ENCODE peak calls at places on chromosomes 5 and 9, in eight cellular contexts. W is astrocyte of the spinal cord, J is left lung, P is transverse colon, G is epithelial cell of esophagus, R is B cell, M is progenitor cell of endocrine pancreas, T is HFFc6. Q is an unnamed sample.

GRCh38 chr9:92746567-92747458 is 17.8 kb downstream of the BICD2 start:
- DNase-seq in W (peak), J (no peak), P (no peak), G (no peak), R (no peak), M (no peak), T (no peak), Q (no peak)

GRCh38 chr9:2725126-2725525 is 7.8 kb downstream of the KCNV2 start:
- DNase-seq in W (no peak), J (no peak), P (no peak), G (no peak), R (no peak), M (no peak), T (no peak), Q (no peak)

GRCh38 chr9:68505681-68506409 is 34.8 kb downstream of the TMEM252 start:
- DNase-seq in W (no peak), J (no peak), P (no peak), G (no peak), R (peak), M (no peak), T (no peak), Q (no peak)

GRCh38 chr9:7117676-7118561 is 360.1 kb downstream of the KDM4C start:
- DNase-seq in W (peak), J (no peak), P (no peak), G (peak), R (no peak), M (no peak), T (peak), Q (peak)

GRCh38 chr5:54517174-54517511 is 416 bp upstream of the SNX18 start:
- DNase-seq in W (no peak), J (no peak), P (peak), G (no peak), R (no peak), M (no peak), T (no peak), Q (no peak)

GRCh38 chr9:21995652-21996275 is 1.2 kb downstream of the CDKN2B-AS1 start:
- DNase-seq in W (peak), J (peak), P (peak), G (peak), R (peak), M (peak), T (no peak), Q (no peak)

GRCh38 chr5:146751781-146752401 is 126.7 kb downstream of the PPP2R2B start:
- DNase-seq in W (no peak), J (no peak), P (peak), G (no peak), R (no peak), M (no peak), T (no peak), Q (no peak)

GRCh38 chr9:14198049-14198448 is 115.9 kb downstream of the NFIB start:
- DNase-seq in W (peak), J (no peak), P (no peak), G (no peak), R (no peak), M (no peak), T (no peak), Q (no peak)

GRCh38 chr5:64773533-64773932 is 4.8 kb downstream of the CWC27 start:
- DNase-seq in W (no peak), J (no peak), P (no peak), G (no peak), R (no peak), M (no peak), T (no peak), Q (no peak)

GRCh38 chr5:158621381-158621780 is 478.3 kb downstream of the EBF1 start:
- DNase-seq in W (no peak), J (no peak), P (no peak), G (no peak), R (no peak), M (no peak), T (no peak), Q (peak)

GRCh38 chr9:15834541-15834940 is 281.7 kb downstream of the CCDC171 start:
- DNase-seq in W (no peak), J (no peak), P (no peak), G (peak), R (no peak), M (no peak), T (no peak), Q (no peak)

GRCh38 chr5:60945760-60946253 is 802 bp downstream of the NDUFAF2 start:
- DNase-seq in W (peak), J (peak), P (no peak), G (peak), R (no peak), M (no peak), T (peak), Q (peak)

GRCh38 chr5:117060099-117060498 is 485.5 kb upstream of the SEMA6A start:
- DNase-seq in W (no peak), J (no peak), P (no peak), G (no peak), R (no peak), M (no peak), T (no peak), Q (no peak)

GRCh38 chr5:133948721-133949120 is 19.7 kb downstream of the C5orf15 start:
- DNase-seq in W (no peak), J (peak), P (no peak), G (no peak), R (no peak), M (no peak), T (no peak), Q (no peak)

GRCh38 chr5:109668668-109669422 is 20.9 kb upstream of the MAN2A1 start:
- DNase-seq in W (no peak), J (no peak), P (no peak), G (no peak), R (no peak), M (no peak), T (no peak), Q (no peak)

GRCh38 chr9:131203438-131204219 is 72.7 kb downstream of the FAM78A start:
- DNase-seq in W (no peak), J (no peak), P (no peak), G (no peak), R (no peak), M (no peak), T (no peak), Q (no peak)

GRCh38 chr9:92393686-92394085 is 10.7 kb downstream of the OGN start:
- DNase-seq in W (no peak), J (no peak), P (no peak), G (no peak), R (no peak), M (no peak), T (no peak), Q (no peak)

GRCh38 chr9:107638496-107638895 is 148.9 kb upstream of the KLF4 start:
- DNase-seq in W (peak), J (no peak), P (no peak), G (no peak), R (peak), M (no peak), T (no peak), Q (no peak)

GRCh38 chr5:16953729-16954128 is 17.6 kb upstream of the MYO10 start:
- DNase-seq in W (no peak), J (no peak), P (no peak), G (no peak), R (no peak), M (no peak), T (no peak), Q (no peak)

GRCh38 chr5:76709762-76710161 is 6.2 kb upstream of the F2R start:
- DNase-seq in W (peak), J (no peak), P (no peak), G (no peak), R (no peak), M (no peak), T (peak), Q (peak)

GRCh38 chr9:8205580-8205979 is 406.0 kb upstream of the DMAC1 start:
- DNase-seq in W (peak), J (no peak), P (no peak), G (no peak), R (no peak), M (no peak), T (no peak), Q (no peak)

GRCh38 chr9:116212986-116213672 is 59.5 kb downstream of the PAPPA start:
- DNase-seq in W (no peak), J (no peak), P (no peak), G (no peak), R (no peak), M (no peak), T (peak), Q (no peak)

GRCh38 chr5:158451203-158451982 is 592.4 kb upstream of the CLINT1 start:
- DNase-seq in W (peak), J (no peak), P (peak), G (no peak), R (no peak), M (no peak), T (peak), Q (peak)

GRCh38 chr5:172175263-172175719 is 12.7 kb downstream of the STK10 start:
- DNase-seq in W (no peak), J (peak), P (peak), G (no peak), R (peak), M (no peak), T (no peak), Q (no peak)

GRCh38 chr9:131410051-131410491 is 16.2 kb downstream of the PRRC2B start:
- DNase-seq in W (peak), J (peak), P (no peak), G (no peak), R (no peak), M (no peak), T (no peak), Q (no peak)

GRCh38 chr5:152063004-152063403 is 138.4 kb upstream of the GLRA1 start:
- DNase-seq in W (no peak), J (no peak), P (no peak), G (no peak), R (no peak), M (no peak), T (no peak), Q (no peak)

GRCh38 chr9:100472725-100473261 is at the start of gene TMEFF1:
- DNase-seq in W (peak), J (peak), P (peak), G (peak), R (peak), M (peak), T (no peak), Q (no peak)

GRCh38 chr9:92975452-92975770 is 28.1 kb downstream of the FGD3 start:
- DNase-seq in W (no peak), J (no peak), P (no peak), G (no peak), R (no peak), M (no peak), T (no peak), Q (no peak)

GRCh38 chr5:73299017-73299630 is 126.1 kb downstream of the TMEM174 start:
- DNase-seq in W (peak), J (no peak), P (no peak), G (peak), R (no peak), M (no peak), T (no peak), Q (no peak)
- TF ChIP-seq CTCF in W (peak), J (no peak), P (no peak), G (no peak), R (no peak), M (peak), T (peak), Q (peak)

GRCh38 chr5:67300321-67300720 is 103.7 kb upstream of the CD180 start:
- DNase-seq in W (no peak), J (no peak), P (no peak), G (no peak), R (no peak), M (no peak), T (no peak), Q (no peak)
- TF ChIP-seq CTCF in W (no peak), J (no peak), P (no peak), G (no peak), R (no peak), M (no peak), T (no peak), Q (no peak)

GRCh38 chr9:105963700-105964099 is 269.4 kb downstream of the TMEM38B start:
- DNase-seq in W (no peak), J (no peak), P (no peak), G (no peak), R (no peak), M (no peak), T (no peak), Q (no peak)

GRCh38 chr9:105959491-105959890 is 265.1 kb downstream of the TMEM38B start:
- DNase-seq in W (no peak), J (no peak), P (no peak), G (no peak), R (no peak), M (no peak), T (no peak), Q (no peak)

GRCh38 chr9:105954517-105954916 is 260.2 kb downstream of the TMEM38B start:
- DNase-seq in W (no peak), J (no peak), P (no peak), G (no peak), R (no peak), M (no peak), T (no peak), Q (no peak)

GRCh38 chr9:105957830-105958229 is 263.5 kb downstream of the TMEM38B start:
- DNase-seq in W (peak), J (no peak), P (no peak), G (peak), R (no peak), M (no peak), T (no peak), Q (no peak)

GRCh38 chr9:105958587-105958986 is 264.2 kb downstream of the TMEM38B start:
- DNase-seq in W (no peak), J (no peak), P (no peak), G (peak), R (no peak), M (no peak), T (no peak), Q (no peak)
- TF ChIP-seq CTCF in W (no peak), J (no peak), P (no peak), G (no peak), R (no peak), M (no peak), T (no peak), Q (no peak)

DNA sequence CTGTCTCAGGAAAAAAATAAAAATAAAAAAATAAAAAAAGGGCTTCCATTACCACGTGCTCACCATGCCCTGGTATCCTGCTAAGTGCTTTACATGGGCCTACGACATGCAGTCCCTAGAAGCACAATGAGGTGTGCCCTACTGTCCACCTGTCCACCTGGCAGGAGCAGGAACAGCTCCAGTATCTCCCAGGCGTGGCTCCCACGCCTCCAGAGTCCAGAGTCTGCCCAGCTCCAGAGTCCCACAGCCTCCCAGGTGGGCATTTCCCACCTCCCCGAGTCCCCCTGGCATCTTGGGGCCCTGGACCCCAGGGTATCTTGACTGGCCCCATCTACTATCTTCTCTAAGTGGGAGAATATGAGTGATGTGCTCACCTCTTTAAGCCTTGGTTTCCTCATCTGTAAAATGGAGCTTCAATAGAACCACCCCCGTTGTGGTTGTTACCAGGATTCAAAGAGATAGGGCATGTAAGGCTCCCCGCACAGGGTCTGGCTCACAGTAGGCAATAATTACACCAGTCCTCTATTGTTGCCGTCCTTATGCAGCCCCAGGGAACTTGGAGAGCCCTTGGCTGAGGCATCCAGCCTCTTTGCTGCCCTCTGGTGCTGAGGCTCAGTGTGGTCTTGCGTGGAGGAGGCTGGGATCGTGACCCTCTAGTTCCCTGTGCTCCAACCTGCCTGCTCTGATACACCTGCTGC is 8.9 kb downstream of the CXCL14 start:
- DNase-seq in W (peak), J (no peak), P (peak), G (peak), R (no peak), M (peak), T (peak), Q (no peak)
- TF ChIP-seq CTCF in W (peak), J (no peak), P (no peak), G (peak), R (no peak), M (peak), T (peak), Q (peak)

GRCh38 chr5:149836451-149837139 is 106.5 kb downstream of the PPARGC1B start:
- DNase-seq in W (no peak), J (no peak), P (no peak), G (no peak), R (no peak), M (no peak), T (no peak), Q (no peak)

GRCh38 chr5:149839761-149840160 is 104.8 kb downstream of the PDE6A start:
- DNase-seq in W (no peak), J (no peak), P (no peak), G (peak), R (no peak), M (no peak), T (no peak), Q (no peak)

GRCh38 chr5:149838881-149839739 is 105.5 kb downstream of the PDE6A start:
- DNase-seq in W (peak), J (no peak), P (no peak), G (peak), R (no peak), M (no peak), T (peak), Q (no peak)

GRCh38 chr5:149840226-149840825 is 104.3 kb downstream of the PDE6A start:
- DNase-seq in W (no peak), J (no peak), P (no peak), G (no peak), R (no peak), M (no peak), T (no peak), Q (no peak)

GRCh38 chr5:149837680-149838269 is 106.8 kb downstream of the PDE6A start:
- DNase-seq in W (peak), J (no peak), P (peak), G (peak), R (no peak), M (peak), T (peak), Q (peak)
- TF ChIP-seq CTCF in W (peak), J (peak), P (peak), G (peak), R (no peak), M (peak), T (peak), Q (peak)

GRCh38 chr5:74640450-74641013 is at the start of gene ENC1:
- DNase-seq in W (peak), J (peak), P (peak), G (peak), R (peak), M (peak), T (peak), Q (no peak)

GRCh38 chr5:74641778-74642542 is 1.4 kb upstream of the ENC1 start:
- DNase-seq in W (peak), J (no peak), P (peak), G (peak), R (peak), M (no peak), T (peak), Q (no peak)

GRCh38 chr5:74641014-74641777 is 668 bp upstream of the ENC1 start:
- DNase-seq in W (peak), J (peak), P (peak), G (peak), R (peak), M (peak), T (peak), Q (no peak)

GRCh38 chr5:74638776-74639537 is 1.6 kb downstream of the ENC1 start:
- DNase-seq in W (peak), J (no peak), P (no peak), G (peak), R (peak), M (no peak), T (peak), Q (no peak)

DNA sequence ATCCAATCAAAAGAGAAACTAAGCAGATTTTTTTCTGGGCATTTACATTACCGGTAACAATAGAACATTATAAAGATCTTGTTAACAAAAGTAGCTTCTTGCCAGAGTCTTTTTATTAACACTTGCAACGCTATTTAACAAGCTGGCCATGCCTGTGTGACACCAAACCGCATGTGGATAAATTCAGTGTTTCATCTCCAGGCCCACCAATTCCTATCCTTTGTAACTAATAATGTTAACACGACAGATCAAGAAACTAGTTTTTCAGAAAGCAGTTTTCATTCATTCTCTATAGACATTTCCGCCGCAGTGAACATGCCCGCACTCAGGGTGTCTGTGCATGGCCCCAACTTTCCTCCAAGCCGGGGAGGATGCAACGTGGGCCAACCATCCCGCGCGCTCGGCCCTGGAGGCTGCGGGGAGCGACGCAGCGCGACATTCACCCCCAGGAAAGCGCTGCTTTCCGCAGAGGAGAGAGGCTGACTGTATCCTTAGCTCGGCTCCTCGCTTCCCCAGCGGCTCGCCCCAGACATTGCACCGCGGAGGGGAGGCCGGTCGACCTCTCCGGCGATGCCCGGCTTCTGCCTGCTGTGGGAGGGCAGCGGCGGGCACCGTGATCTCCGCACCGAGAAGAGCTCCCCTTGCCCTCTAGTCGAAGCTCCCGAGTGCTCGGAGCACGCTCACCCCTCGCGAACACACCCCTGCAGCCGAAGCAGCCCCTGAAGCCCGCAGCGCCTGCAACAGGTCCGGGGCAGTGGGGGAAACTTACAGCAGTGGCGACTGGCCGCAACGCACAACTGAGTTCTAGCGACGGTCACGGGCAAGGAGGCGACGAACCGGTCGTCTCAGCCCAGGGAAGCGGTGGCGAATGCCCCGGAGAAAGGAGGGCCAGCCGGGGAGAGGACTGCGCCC is 734 bp downstream of the ENC1 start:
- DNase-seq in W (no peak), J (peak), P (peak), G (peak), R (peak), M (peak), T (peak), Q (no peak)
- TF ChIP-seq CTCF in W (peak), J (no peak), P (peak), G (peak), R (no peak), M (peak), T (no peak), Q (peak)

DNA sequence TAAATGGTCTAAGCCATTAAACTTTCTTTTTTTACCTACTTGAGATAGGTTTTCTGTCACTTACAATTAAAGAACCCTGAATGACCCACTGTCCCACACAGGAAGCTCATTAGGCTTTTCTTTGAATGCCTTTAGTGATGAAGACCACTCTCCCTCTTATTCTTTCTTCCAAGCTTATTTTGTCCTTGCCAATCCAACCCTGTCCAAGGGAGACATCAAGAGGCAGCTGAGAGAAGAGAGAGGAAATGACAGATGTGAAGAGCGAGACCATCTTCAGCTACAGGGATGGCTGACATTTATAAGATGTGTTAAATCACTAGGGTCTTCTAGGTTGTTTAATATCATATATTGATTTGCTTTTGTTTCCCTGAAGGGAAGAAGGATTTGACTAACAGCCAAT is 133.5 kb downstream of the FAM114A2 start:
- DNase-seq in W (no peak), J (no peak), P (no peak), G (no peak), R (no peak), M (no peak), T (no peak), Q (no peak)
- TF ChIP-seq CTCF in W (peak), J (no peak), P (no peak), G (no peak), R (no peak), M (no peak), T (no peak), Q (no peak)

Q was measured in AG09319.